ENCODE peak calls at places on chromosomes 13 and 19, in eight cellular contexts. One of them, this sample, is unnamed.

GRCh38 chr13:23289917-23290357 is 109.2 kb downstream of the SGCG start:
- DNase-seq in CD8-positive, alpha-beta T cell: no peak
- DNase-seq in astrocyte of the cerebellum: no peak
- DNase-seq in lower leg skin: no peak
- DNase-seq in RWPE2: peak; percentile 73
- DNase-seq in fibroblast of pulmonary artery: peak; percentile 74
- DNase-seq in B cell: no peak
- DNase-seq in suprapubic skin: no peak
- DNase-seq in this sample: peak; percentile 1

GRCh38 chr19:16896098-16896912 is 7.5 kb downstream of the F2RL3 start:
- DNase-seq in CD8-positive, alpha-beta T cell: no peak
- DNase-seq in astrocyte of the cerebellum: no peak
- DNase-seq in lower leg skin: no peak
- DNase-seq in RWPE2: no peak
- DNase-seq in fibroblast of pulmonary artery: no peak
- DNase-seq in B cell: peak; percentile 43
- DNase-seq in suprapubic skin: peak; percentile 68
- DNase-seq in this sample: no peak

GRCh38 chr19:51086153-51086850 is 3.6 kb upstream of the KLK14 start:
- DNase-seq in CD8-positive, alpha-beta T cell: no peak
- DNase-seq in astrocyte of the cerebellum: no peak
- DNase-seq in lower leg skin: no peak
- DNase-seq in RWPE2: no peak
- DNase-seq in fibroblast of pulmonary artery: no peak
- DNase-seq in B cell: no peak
- DNase-seq in suprapubic skin: peak; percentile 31
- DNase-seq in this sample: no peak

GRCh38 chr19:29620931-29621351 is 14.9 kb downstream of the POP4 start:
- DNase-seq in CD8-positive, alpha-beta T cell: peak; percentile 48
- DNase-seq in astrocyte of the cerebellum: no peak
- DNase-seq in lower leg skin: no peak
- DNase-seq in RWPE2: no peak
- DNase-seq in fibroblast of pulmonary artery: no peak
- DNase-seq in B cell: no peak
- DNase-seq in suprapubic skin: no peak
- DNase-seq in this sample: no peak

GRCh38 chr13:82136880-82137279 is 1745.4 kb downstream of the SLITRK1 start:
- DNase-seq in CD8-positive, alpha-beta T cell: no peak
- DNase-seq in astrocyte of the cerebellum: no peak
- DNase-seq in lower leg skin: no peak
- DNase-seq in RWPE2: no peak
- DNase-seq in fibroblast of pulmonary artery: no peak
- DNase-seq in B cell: no peak
- DNase-seq in suprapubic skin: no peak
- DNase-seq in this sample: no peak

GRCh38 chr19:10654610-10655456 is 687 bp downstream of the ILF3 start:
- DNase-seq in CD8-positive, alpha-beta T cell: peak; percentile 66
- DNase-seq in astrocyte of the cerebellum: no peak
- DNase-seq in lower leg skin: peak; percentile 41
- DNase-seq in RWPE2: no peak
- DNase-seq in fibroblast of pulmonary artery: peak; percentile 29
- DNase-seq in B cell: peak; percentile 86
- DNase-seq in suprapubic skin: peak; percentile 86
- DNase-seq in this sample: no peak

GRCh38 chr19:55638864-55639359 is 1.9 kb upstream of the ZNF580 start:
- DNase-seq in CD8-positive, alpha-beta T cell: peak; percentile 74
- DNase-seq in astrocyte of the cerebellum: no peak
- DNase-seq in lower leg skin: no peak
- DNase-seq in RWPE2: no peak
- DNase-seq in fibroblast of pulmonary artery: peak; percentile 49
- DNase-seq in B cell: peak; percentile 74
- DNase-seq in suprapubic skin: no peak
- DNase-seq in this sample: no peak

GRCh38 chr13:60679131-60679530 is 282.1 kb downstream of the TDRD3 start:
- DNase-seq in CD8-positive, alpha-beta T cell: no peak
- DNase-seq in astrocyte of the cerebellum: no peak
- DNase-seq in lower leg skin: no peak
- DNase-seq in RWPE2: no peak
- DNase-seq in fibroblast of pulmonary artery: peak; percentile 16
- DNase-seq in B cell: no peak
- DNase-seq in suprapubic skin: no peak
- DNase-seq in this sample: no peak

GRCh38 chr19:2016041-2016807 is 710 bp upstream of the BTBD2 start:
- DNase-seq in CD8-positive, alpha-beta T cell: peak; percentile 57
- DNase-seq in astrocyte of the cerebellum: peak; percentile 36
- DNase-seq in lower leg skin: peak; percentile 85
- DNase-seq in RWPE2: peak; percentile 84
- DNase-seq in fibroblast of pulmonary artery: peak; percentile 86
- DNase-seq in B cell: peak; percentile 69
- DNase-seq in suprapubic skin: peak; percentile 90
- DNase-seq in this sample: peak; percentile 63

GRCh38 chr19:18594096-18594823 is 5.7 kb downstream of the REX1BD start:
- DNase-seq in CD8-positive, alpha-beta T cell: peak; percentile 74
- DNase-seq in astrocyte of the cerebellum: peak; percentile 50
- DNase-seq in lower leg skin: no peak
- DNase-seq in RWPE2: peak; percentile 54
- DNase-seq in fibroblast of pulmonary artery: peak; percentile 81
- DNase-seq in B cell: peak; percentile 91
- DNase-seq in suprapubic skin: no peak
- DNase-seq in this sample: no peak

GRCh38 chr13:44989941-44990340 is 603 bp downstream of the GPALPP1 start:
- DNase-seq in CD8-positive, alpha-beta T cell: no peak
- DNase-seq in astrocyte of the cerebellum: no peak
- DNase-seq in lower leg skin: no peak
- DNase-seq in RWPE2: no peak
- DNase-seq in fibroblast of pulmonary artery: no peak
- DNase-seq in B cell: no peak
- DNase-seq in suprapubic skin: no peak
- DNase-seq in this sample: no peak
- TF ChIP-seq CTCF in CD8-positive, alpha-beta T cell: no peak
- TF ChIP-seq CTCF in astrocyte of the cerebellum: no peak
- TF ChIP-seq CTCF in lower leg skin: no peak
- TF ChIP-seq CTCF in RWPE2: no peak
- TF ChIP-seq CTCF in fibroblast of pulmonary artery: no peak
- TF ChIP-seq CTCF in B cell: no peak
- TF ChIP-seq CTCF in suprapubic skin: no peak
- TF ChIP-seq CTCF in this sample: no peak

DNA sequence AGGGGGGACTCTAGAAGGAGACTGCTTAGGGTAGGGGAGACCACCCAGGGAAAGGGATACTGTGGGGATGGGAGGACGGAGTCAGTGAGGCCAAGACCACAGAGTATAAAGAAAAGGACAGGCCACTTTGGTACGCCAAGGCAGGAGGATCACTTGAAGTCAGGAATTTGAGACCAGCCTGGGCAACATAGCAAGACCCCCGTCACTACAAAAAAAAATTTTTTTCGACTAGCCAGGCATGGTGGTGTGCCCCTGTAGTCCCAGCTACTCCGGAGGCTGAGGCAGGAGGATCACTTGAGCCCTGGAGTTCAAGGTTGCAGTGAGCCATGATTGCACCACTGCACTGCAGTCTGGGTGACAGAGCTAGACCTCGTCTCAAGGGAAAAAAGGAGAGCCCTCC is 6.6 kb downstream of the IFNL3 start:
- DNase-seq in CD8-positive, alpha-beta T cell: no peak
- DNase-seq in astrocyte of the cerebellum: no peak
- DNase-seq in lower leg skin: no peak
- DNase-seq in RWPE2: no peak
- DNase-seq in fibroblast of pulmonary artery: no peak
- DNase-seq in B cell: no peak
- DNase-seq in suprapubic skin: no peak
- DNase-seq in this sample: no peak
- TF ChIP-seq CTCF in CD8-positive, alpha-beta T cell: no peak
- TF ChIP-seq CTCF in astrocyte of the cerebellum: no peak
- TF ChIP-seq CTCF in lower leg skin: no peak
- TF ChIP-seq CTCF in RWPE2: no peak
- TF ChIP-seq CTCF in fibroblast of pulmonary artery: no peak
- TF ChIP-seq CTCF in B cell: no peak
- TF ChIP-seq CTCF in suprapubic skin: no peak
- TF ChIP-seq CTCF in this sample: no peak

GRCh38 chr19:8039231-8039630 is 13.3 kb upstream of the CCL25 start:
- DNase-seq in CD8-positive, alpha-beta T cell: no peak
- DNase-seq in astrocyte of the cerebellum: no peak
- DNase-seq in lower leg skin: no peak
- DNase-seq in RWPE2: no peak
- DNase-seq in fibroblast of pulmonary artery: no peak
- DNase-seq in B cell: no peak
- DNase-seq in suprapubic skin: no peak
- DNase-seq in this sample: no peak

GRCh38 chr19:8030906-8031305 is 21.7 kb upstream of the CCL25 start:
- DNase-seq in CD8-positive, alpha-beta T cell: no peak
- DNase-seq in astrocyte of the cerebellum: no peak
- DNase-seq in lower leg skin: no peak
- DNase-seq in RWPE2: no peak
- DNase-seq in fibroblast of pulmonary artery: no peak
- DNase-seq in B cell: no peak
- DNase-seq in suprapubic skin: no peak
- DNase-seq in this sample: no peak

GRCh38 chr19:8038815-8039214 is 13.7 kb upstream of the CCL25 start:
- DNase-seq in CD8-positive, alpha-beta T cell: no peak
- DNase-seq in astrocyte of the cerebellum: no peak
- DNase-seq in lower leg skin: no peak
- DNase-seq in RWPE2: no peak
- DNase-seq in fibroblast of pulmonary artery: no peak
- DNase-seq in B cell: no peak
- DNase-seq in suprapubic skin: no peak
- DNase-seq in this sample: no peak

GRCh38 chr19:8036438-8037099 is 16.0 kb upstream of the CCL25 start:
- DNase-seq in CD8-positive, alpha-beta T cell: no peak
- DNase-seq in astrocyte of the cerebellum: no peak
- DNase-seq in lower leg skin: no peak
- DNase-seq in RWPE2: no peak
- DNase-seq in fibroblast of pulmonary artery: no peak
- DNase-seq in B cell: no peak
- DNase-seq in suprapubic skin: no peak
- DNase-seq in this sample: no peak

GRCh38 chr19:8034178-8034525 is 18.4 kb upstream of the CCL25 start:
- DNase-seq in CD8-positive, alpha-beta T cell: no peak
- DNase-seq in astrocyte of the cerebellum: no peak
- DNase-seq in lower leg skin: no peak
- DNase-seq in RWPE2: no peak
- DNase-seq in fibroblast of pulmonary artery: no peak
- DNase-seq in B cell: no peak
- DNase-seq in suprapubic skin: no peak
- DNase-seq in this sample: no peak
- TF ChIP-seq CTCF in CD8-positive, alpha-beta T cell: no peak
- TF ChIP-seq CTCF in astrocyte of the cerebellum: no peak
- TF ChIP-seq CTCF in lower leg skin: no peak
- TF ChIP-seq CTCF in RWPE2: no peak
- TF ChIP-seq CTCF in fibroblast of pulmonary artery: no peak
- TF ChIP-seq CTCF in B cell: no peak
- TF ChIP-seq CTCF in suprapubic skin: no peak
- TF ChIP-seq CTCF in this sample: no peak

GRCh38 chr13:38900188-38900587 is 90.4 kb downstream of the STOML3 start:
- DNase-seq in CD8-positive, alpha-beta T cell: no peak
- DNase-seq in astrocyte of the cerebellum: no peak
- DNase-seq in lower leg skin: no peak
- DNase-seq in RWPE2: no peak
- DNase-seq in fibroblast of pulmonary artery: no peak
- DNase-seq in B cell: no peak
- DNase-seq in suprapubic skin: no peak
- DNase-seq in this sample: no peak

GRCh38 chr13:38902551-38902950 is 88.1 kb downstream of the STOML3 start:
- DNase-seq in CD8-positive, alpha-beta T cell: no peak
- DNase-seq in astrocyte of the cerebellum: no peak
- DNase-seq in lower leg skin: no peak
- DNase-seq in RWPE2: no peak
- DNase-seq in fibroblast of pulmonary artery: no peak
- DNase-seq in B cell: no peak
- DNase-seq in suprapubic skin: no peak
- DNase-seq in this sample: no peak

GRCh38 chr13:38897521-38897920 is 93.1 kb downstream of the STOML3 start:
- DNase-seq in CD8-positive, alpha-beta T cell: no peak
- DNase-seq in astrocyte of the cerebellum: no peak
- DNase-seq in lower leg skin: no peak
- DNase-seq in RWPE2: no peak
- DNase-seq in fibroblast of pulmonary artery: no peak
- DNase-seq in B cell: no peak
- DNase-seq in suprapubic skin: no peak
- DNase-seq in this sample: no peak

GRCh38 chr13:38898481-38898880 is 92.2 kb downstream of the STOML3 start:
- DNase-seq in CD8-positive, alpha-beta T cell: no peak
- DNase-seq in astrocyte of the cerebellum: no peak
- DNase-seq in lower leg skin: no peak
- DNase-seq in RWPE2: no peak
- DNase-seq in fibroblast of pulmonary artery: no peak
- DNase-seq in B cell: no peak
- DNase-seq in suprapubic skin: no peak
- DNase-seq in this sample: no peak

GRCh38 chr13:38899581-38899980 is 91.0 kb downstream of the STOML3 start:
- DNase-seq in CD8-positive, alpha-beta T cell: no peak
- DNase-seq in astrocyte of the cerebellum: no peak
- DNase-seq in lower leg skin: no peak
- DNase-seq in RWPE2: no peak
- DNase-seq in fibroblast of pulmonary artery: no peak
- DNase-seq in B cell: no peak
- DNase-seq in suprapubic skin: no peak
- DNase-seq in this sample: no peak
- TF ChIP-seq CTCF in CD8-positive, alpha-beta T cell: no peak
- TF ChIP-seq CTCF in astrocyte of the cerebellum: no peak
- TF ChIP-seq CTCF in lower leg skin: no peak
- TF ChIP-seq CTCF in RWPE2: no peak
- TF ChIP-seq CTCF in fibroblast of pulmonary artery: no peak
- TF ChIP-seq CTCF in B cell: no peak
- TF ChIP-seq CTCF in suprapubic skin: no peak
- TF ChIP-seq CTCF in this sample: no peak

DNA sequence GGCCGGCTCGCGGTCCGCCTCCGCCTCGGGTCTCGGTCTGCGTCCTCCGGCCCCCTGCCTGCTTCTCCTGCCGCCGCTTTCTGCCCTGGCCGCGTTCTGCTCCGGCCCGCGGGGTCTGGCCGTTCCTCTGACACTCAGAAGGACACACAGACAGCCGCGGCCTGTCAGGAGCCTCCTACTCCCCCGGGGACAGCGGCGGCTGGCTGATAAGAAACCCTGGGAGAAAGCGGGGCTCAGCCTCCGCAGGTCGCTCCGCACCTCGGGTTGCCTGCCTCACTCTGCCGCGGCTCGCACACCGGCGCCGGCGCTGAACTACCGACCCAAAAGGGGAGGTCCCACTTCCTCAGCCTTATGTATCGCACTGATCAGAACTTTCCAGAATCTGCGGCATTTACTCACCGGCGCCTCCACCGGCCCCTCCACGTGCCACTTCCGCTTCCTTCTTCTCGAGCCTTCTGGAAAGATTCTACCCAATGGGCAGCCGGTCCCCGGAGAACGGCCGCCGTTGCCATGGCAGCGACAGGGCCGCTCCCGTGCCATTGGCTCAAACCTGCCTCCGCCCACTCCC is at the start of gene HSPH1:
- DNase-seq in CD8-positive, alpha-beta T cell: peak; percentile 99
- DNase-seq in astrocyte of the cerebellum: peak; percentile 94
- DNase-seq in lower leg skin: peak; percentile 99
- DNase-seq in RWPE2: peak; percentile 97
- DNase-seq in fibroblast of pulmonary artery: peak; percentile 98
- DNase-seq in B cell: peak; percentile 99
- DNase-seq in suprapubic skin: peak; percentile 99
- DNase-seq in this sample: peak; percentile 92
- TF ChIP-seq CTCF in CD8-positive, alpha-beta T cell: no peak
- TF ChIP-seq CTCF in astrocyte of the cerebellum: peak; percentile 24
- TF ChIP-seq CTCF in lower leg skin: no peak
- TF ChIP-seq CTCF in RWPE2: peak; percentile 16
- TF ChIP-seq CTCF in fibroblast of pulmonary artery: no peak
- TF ChIP-seq CTCF in B cell: no peak
- TF ChIP-seq CTCF in suprapubic skin: no peak
- TF ChIP-seq CTCF in this sample: peak; percentile 18